ENCODE peak calls at places on chromosomes 16 and 17, in nine cellular contexts. L is stimulated activated CD4-positive, alpha-beta T cell treated with anti-CD3 and anti-CD28 coated beads, Interleukin-4, amount 100 ng/mL, for 1 hour; B is progenitor cell of endocrine pancreas; W is NCI-H1417; U is T-cell; A is HuH-7.5; J is dorsolateral prefrontal cortex; E is activated CD8-positive, alpha-beta T cell treated with anti-CD3 and anti-CD28 coated beads, Interleukin-2, amount 10 ng/mL, durations not matched to agents 7 days and 5 days; R is AG04450. G is an unnamed sample.

GRCh38 chr17:51166987-51167931 is 1.0 kb downstream of the NME2 start:
- DNase-seq in L (peak), B (peak), W (peak), U (peak), A (peak), J (peak), E (peak), R (no peak), G (no peak)

GRCh38 chr17:31386542-31387075 is 4.9 kb upstream of the RAB11FIP4 start:
- DNase-seq in L (no peak), B (no peak), W (no peak), U (no peak), A (no peak), J (no peak), E (no peak), R (no peak), G (no peak)

GRCh38 chr16:22383827-22384226 is 9.4 kb upstream of the CDR2 start:
- DNase-seq in L (no peak), B (no peak), W (no peak), U (no peak), A (no peak), J (no peak), E (no peak), R (no peak), G (no peak)

GRCh38 chr17:17413215-17413792 is 63.5 kb upstream of the MED9 start:
- DNase-seq in L (no peak), B (no peak), W (no peak), U (no peak), A (no peak), J (no peak), E (no peak), R (no peak), G (no peak)

GRCh38 chr16:59527206-59527997 is 793.3 kb upstream of the GOT2 start:
- DNase-seq in L (no peak), B (no peak), W (no peak), U (no peak), A (no peak), J (no peak), E (no peak), R (peak), G (peak)

GRCh38 chr17:15263206-15263579 is 1.9 kb downstream of the PMP22 start:
- DNase-seq in L (no peak), B (no peak), W (no peak), U (no peak), A (peak), J (peak), E (no peak), R (peak), G (peak)

GRCh38 chr17:83077411-83077810 is 2.0 kb upstream of the METRNL start:
- DNase-seq in L (no peak), B (no peak), W (no peak), U (no peak), A (no peak), J (no peak), E (no peak), R (no peak), G (no peak)

GRCh38 chr16:54510619-54511018 is 224.0 kb upstream of the IRX3 start:
- DNase-seq in L (no peak), B (no peak), W (no peak), U (no peak), A (no peak), J (no peak), E (no peak), R (no peak), G (no peak)

GRCh38 chr16:78918805-78919204 is 681.7 kb downstream of the MAF start:
- DNase-seq in L (no peak), B (no peak), W (no peak), U (no peak), A (no peak), J (no peak), E (no peak), R (no peak), G (no peak)

GRCh38 chr17:29178750-29179231 is 1.4 kb downstream of the MYO18A start:
- DNase-seq in L (no peak), B (no peak), W (no peak), U (no peak), A (no peak), J (no peak), E (no peak), R (no peak), G (no peak)

GRCh38 chr17:258045-258734 is 76.7 kb upstream of the DOC2B start:
- DNase-seq in L (no peak), B (no peak), W (no peak), U (no peak), A (no peak), J (peak), E (no peak), R (no peak), G (no peak)

GRCh38 chr17:81309859-81310839 is 15.0 kb upstream of the SLC38A10 start:
- DNase-seq in L (no peak), B (no peak), W (no peak), U (no peak), A (no peak), J (no peak), E (no peak), R (no peak), G (no peak)

GRCh38 chr16:56729351-56729735 is 586 bp upstream of the NUP93 start:
- DNase-seq in L (no peak), B (no peak), W (no peak), U (no peak), A (no peak), J (no peak), E (no peak), R (no peak), G (no peak)

GRCh38 chr17:67528751-67529436 is 151.8 kb downstream of the PITPNC1 start:
- DNase-seq in L (no peak), B (peak), W (peak), U (no peak), A (peak), J (peak), E (no peak), R (peak), G (peak)

GRCh38 chr17:65023791-65024190 is 32.7 kb downstream of the GNA13 start:
- DNase-seq in L (no peak), B (no peak), W (no peak), U (no peak), A (no peak), J (no peak), E (no peak), R (no peak), G (no peak)

GRCh38 chr17:48037036-48037881 is at the start of gene COPZ2:
- DNase-seq in L (peak), B (peak), W (peak), U (peak), A (peak), J (no peak), E (peak), R (no peak), G (no peak)

GRCh38 chr17:2233441-2233947 is 70.1 kb downstream of the SMG6 start:
- DNase-seq in L (no peak), B (no peak), W (no peak), U (no peak), A (no peak), J (no peak), E (no peak), R (no peak), G (no peak)

GRCh38 chr16:55830658-55831294 is 2.1 kb downstream of the CES1 start:
- DNase-seq in L (no peak), B (no peak), W (no peak), U (no peak), A (no peak), J (no peak), E (no peak), R (no peak), G (no peak)

GRCh38 chr17:10697092-10698081 is at the start of the genes ADPRM and SCO1:
- DNase-seq in L (peak), B (peak), W (peak), U (peak), A (peak), J (peak), E (peak), R (peak), G (peak)

GRCh38 chr17:50261051-50261915 is 13.0 kb upstream of the TMEM92 start:
- DNase-seq in L (no peak), B (no peak), W (no peak), U (no peak), A (no peak), J (peak), E (no peak), R (no peak), G (no peak)

GRCh38 chr16:27769561-27770222 is 219.7 kb downstream of the KATNIP start:
- DNase-seq in L (no peak), B (no peak), W (peak), U (no peak), A (no peak), J (no peak), E (no peak), R (peak), G (no peak)

GRCh38 chr16:49051626-49052025 is 230.0 kb downstream of the CBLN1 start:
- DNase-seq in L (no peak), B (no peak), W (no peak), U (no peak), A (no peak), J (no peak), E (no peak), R (no peak), G (no peak)

GRCh38 chr17:17156511-17156910 is 49.6 kb downstream of the PLD6 start:
- DNase-seq in L (no peak), B (no peak), W (no peak), U (no peak), A (no peak), J (no peak), E (no peak), R (no peak), G (no peak)

GRCh38 chr17:7046127-7046724 is 2.3 kb upstream of the SLC16A11 start:
- DNase-seq in L (peak), B (peak), W (peak), U (peak), A (no peak), J (no peak), E (peak), R (no peak), G (no peak)

GRCh38 chr16:25108054-25108453 is 3.5 kb upstream of the LCMT1 start:
- DNase-seq in L (peak), B (no peak), W (peak), U (peak), A (no peak), J (no peak), E (peak), R (no peak), G (no peak)

GRCh38 chr17:43721537-43722268 is 36.9 kb downstream of the SOST start:
- DNase-seq in L (no peak), B (no peak), W (no peak), U (no peak), A (no peak), J (no peak), E (no peak), R (no peak), G (no peak)

GRCh38 chr16:29926675-29927522 is 873 bp upstream of the KCTD13 start:
- DNase-seq in L (no peak), B (no peak), W (peak), U (no peak), A (no peak), J (peak), E (no peak), R (no peak), G (no peak)

GRCh38 chr16:75591001-75591852 is 25.0 kb downstream of the GABARAPL2 start:
- DNase-seq in L (no peak), B (no peak), W (no peak), U (no peak), A (no peak), J (peak), E (no peak), R (no peak), G (peak)

GRCh38 chr17:50281739-50282401 is 7.6 kb downstream of the TMEM92 start:
- DNase-seq in L (no peak), B (no peak), W (no peak), U (no peak), A (no peak), J (no peak), E (no peak), R (no peak), G (no peak)

GRCh38 chr17:65434251-65434650 is 127.2 kb downstream of the AXIN2 start:
- DNase-seq in L (no peak), B (no peak), W (no peak), U (no peak), A (no peak), J (no peak), E (no peak), R (no peak), G (no peak)

GRCh38 chr17:63113167-63113566 is 147.1 kb downstream of the TANC2 start:
- DNase-seq in L (no peak), B (no peak), W (peak), U (no peak), A (peak), J (no peak), E (no peak), R (no peak), G (no peak)

GRCh38 chr17:74466111-74466784 is at the start of gene CD300A:
- DNase-seq in L (peak), B (no peak), W (no peak), U (no peak), A (no peak), J (no peak), E (no peak), R (no peak), G (no peak)

GRCh38 chr17:67628580-67629013 is 89.1 kb upstream of the NOL11 start:
- DNase-seq in L (no peak), B (no peak), W (no peak), U (no peak), A (no peak), J (no peak), E (peak), R (no peak), G (no peak)

GRCh38 chr17:22695228-22695619 is 1002.9 kb downstream of the KCNJ18 start:
- DNase-seq in L (no peak), B (no peak), W (no peak), U (no peak), A (no peak), J (no peak), E (no peak), R (no peak), G (no peak)

G was measured in AG09319.